ENCODE peak calls at places on chromosomes 6 and 20, in seven cellular contexts. Q, V, O, H, T, U and N are unnamed samples.

GRCh38 chr20:22619272-22619671 is 34.9 kb upstream of the FOXA2 start:
- DNase-seq in Q (no peak), V (no peak), O (no peak), H (no peak), T (no peak), U (no peak), N (no peak)

GRCh38 chr20:23367770-23368169 is 5.8 kb downstream of the GZF1 start:
- DNase-seq in Q (no peak), V (no peak), O (no peak), H (no peak), T (no peak), U (no peak), N (no peak)

GRCh38 chr6:134520181-134521115 is 202.5 kb upstream of the SGK1 start:
- DNase-seq in Q (peak), V (no peak), O (no peak), H (no peak), T (no peak), U (peak), N (peak)

GRCh38 chr6:122798099-122798641 is 9.1 kb downstream of the SMPDL3A start:
- DNase-seq in Q (peak), V (no peak), O (no peak), H (no peak), T (no peak), U (peak), N (peak)

GRCh38 chr6:166275714-166276166 is 32.5 kb downstream of the PRR18 start:
- DNase-seq in Q (peak), V (peak), O (peak), H (peak), T (peak), U (peak), N (peak)

GRCh38 chr6:108360919-108361311 is 66.1 kb downstream of the AFG1L start:
- DNase-seq in Q (no peak), V (no peak), O (no peak), H (no peak), T (no peak), U (no peak), N (no peak)

GRCh38 chr6:92892626-92893025 is 526.7 kb downstream of the EPHA7 start:
- DNase-seq in Q (no peak), V (no peak), O (no peak), H (no peak), T (no peak), U (no peak), N (peak)

GRCh38 chr6:143007626-143008025 is 53.1 kb upstream of the AIG1 start:
- DNase-seq in Q (peak), V (no peak), O (no peak), H (no peak), T (no peak), U (no peak), N (no peak)

GRCh38 chr20:22339091-22339881 is 245.1 kb downstream of the FOXA2 start:
- DNase-seq in Q (peak), V (no peak), O (no peak), H (no peak), T (no peak), U (peak), N (peak)

GRCh38 chr6:11304946-11305345 is 72.5 kb upstream of the NEDD9 start:
- DNase-seq in Q (no peak), V (no peak), O (no peak), H (no peak), T (no peak), U (no peak), N (no peak)

GRCh38 chr6:22146581-22147468 is 150.0 kb downstream of the PRL start:
- DNase-seq in Q (no peak), V (no peak), O (peak), H (no peak), T (no peak), U (no peak), N (no peak)

GRCh38 chr6:21808551-21809181 is 215.1 kb downstream of the SOX4 start:
- DNase-seq in Q (peak), V (no peak), O (peak), H (no peak), T (no peak), U (peak), N (peak)

GRCh38 chr20:34042286-34042685 is 48.6 kb downstream of the RALY start:
- DNase-seq in Q (no peak), V (no peak), O (no peak), H (no peak), T (peak), U (no peak), N (no peak)

GRCh38 chr6:3813150-3813780 is 35.9 kb upstream of the FAM50B start:
- DNase-seq in Q (peak), V (no peak), O (peak), H (no peak), T (peak), U (peak), N (peak)

GRCh38 chr6:135192256-135193174 is 11.4 kb downstream of the MYB start:
- DNase-seq in Q (no peak), V (no peak), O (no peak), H (no peak), T (no peak), U (no peak), N (no peak)

GRCh38 chr6:142187209-142187608 is 40.1 kb downstream of the VTA1 start:
- DNase-seq in Q (peak), V (no peak), O (no peak), H (no peak), T (peak), U (peak), N (peak)

GRCh38 chr20:34574861-34575260 is 16.3 kb downstream of the MAP1LC3A start:
- DNase-seq in Q (no peak), V (no peak), O (no peak), H (no peak), T (no peak), U (no peak), N (no peak)

GRCh38 chr6:83948851-83949250 is 84.7 kb upstream of the MRAP2 start:
- DNase-seq in Q (no peak), V (no peak), O (no peak), H (no peak), T (no peak), U (no peak), N (no peak)

GRCh38 chr6:120681204-120681603 is 653.1 kb downstream of the TBC1D32 start:
- DNase-seq in Q (peak), V (no peak), O (no peak), H (no peak), T (no peak), U (no peak), N (no peak)

GRCh38 chr6:156984178-156984738 is 207.1 kb downstream of the ARID1B start:
- DNase-seq in Q (no peak), V (no peak), O (no peak), H (no peak), T (no peak), U (no peak), N (no peak)

GRCh38 chr6:2565499-2565898 is 185.2 kb downstream of the MYLK4 start:
- DNase-seq in Q (no peak), V (no peak), O (no peak), H (no peak), T (no peak), U (no peak), N (no peak)

GRCh38 chr6:54132587-54132986 is 21.3 kb downstream of the MLIP start:
- DNase-seq in Q (no peak), V (no peak), O (no peak), H (no peak), T (no peak), U (no peak), N (no peak)

GRCh38 chr6:31725502-31726350 is 2.6 kb downstream of the MPIG6B start:
- DNase-seq in Q (peak), V (no peak), O (no peak), H (no peak), T (no peak), U (no peak), N (no peak)

GRCh38 chr20:47427746-47428145 is 71.2 kb upstream of the ZMYND8 start:
- DNase-seq in Q (no peak), V (no peak), O (no peak), H (no peak), T (no peak), U (no peak), N (no peak)

GRCh38 chr20:49446808-49447207 is 35.7 kb downstream of the KCNB1 start:
- DNase-seq in Q (peak), V (no peak), O (peak), H (no peak), T (peak), U (no peak), N (peak)

GRCh38 chr20:62371588-62372041 is 4.5 kb upstream of the LAMA5 start:
- DNase-seq in Q (no peak), V (no peak), O (no peak), H (no peak), T (no peak), U (no peak), N (no peak)

GRCh38 chr6:89508755-89509563 is 76.0 kb downstream of the ANKRD6 start:
- DNase-seq in Q (no peak), V (no peak), O (no peak), H (no peak), T (no peak), U (no peak), N (no peak)

GRCh38 chr6:26028753-26029569 is 58.3 kb upstream of the HFE start:
- DNase-seq in Q (no peak), V (no peak), O (no peak), H (no peak), T (no peak), U (peak), N (peak)

GRCh38 chr6:44675449-44675848 is 287.9 kb downstream of the CDC5L start:
- DNase-seq in Q (no peak), V (no peak), O (no peak), H (no peak), T (no peak), U (no peak), N (no peak)

GRCh38 chr6:28880894-28881780 is 42.6 kb downstream of the TRIM27 start:
- DNase-seq in Q (peak), V (peak), O (peak), H (no peak), T (peak), U (peak), N (peak)

GRCh38 chr6:170243791-170244291 is 47.0 kb downstream of the DLL1 start:
- DNase-seq in Q (no peak), V (no peak), O (no peak), H (no peak), T (peak), U (no peak), N (no peak)

GRCh38 chr6:4664117-4664626 is 112.0 kb upstream of the CDYL start:
- DNase-seq in Q (peak), V (no peak), O (peak), H (no peak), T (peak), U (peak), N (peak)